ENCODE peak calls at places on chromosome 4, in six cellular contexts. One of them, this sample, is unnamed.

GRCh38 chr4:8709729-8710360 is 117.3 kb downstream of the CPZ start:
- DNase-seq in upper lobe of right lung: peak
- DNase-seq in activated B cell treated with CpG ODN at 0.5 μM for 24 hours: no peak
- DNase-seq in colonic mucosa: no peak
- DNase-seq in suprapubic skin: peak
- DNase-seq in uterus: peak
- DNase-seq in this sample: no peak

GRCh38 chr4:26342328-26343040 is 21.7 kb downstream of the RBPJ start:
- DNase-seq in upper lobe of right lung: no peak
- DNase-seq in activated B cell treated with CpG ODN at 0.5 μM for 24 hours: no peak
- DNase-seq in colonic mucosa: no peak
- DNase-seq in suprapubic skin: no peak
- DNase-seq in uterus: no peak
- DNase-seq in this sample: peak

GRCh38 chr4:85762204-85762884 is 287.4 kb downstream of the ARHGAP24 start:
- DNase-seq in upper lobe of right lung: no peak
- DNase-seq in activated B cell treated with CpG ODN at 0.5 μM for 24 hours: no peak
- DNase-seq in colonic mucosa: no peak
- DNase-seq in suprapubic skin: no peak
- DNase-seq in uterus: no peak
- DNase-seq in this sample: no peak

GRCh38 chr4:25843340-25844097 is 19.3 kb downstream of the SEL1L3 start:
- DNase-seq in upper lobe of right lung: peak
- DNase-seq in activated B cell treated with CpG ODN at 0.5 μM for 24 hours: no peak
- DNase-seq in colonic mucosa: peak
- DNase-seq in suprapubic skin: no peak
- DNase-seq in uterus: no peak
- DNase-seq in this sample: peak

GRCh38 chr4:26466871-26467270 is 23.4 kb downstream of the CCKAR start:
- DNase-seq in upper lobe of right lung: no peak
- DNase-seq in activated B cell treated with CpG ODN at 0.5 μM for 24 hours: no peak
- DNase-seq in colonic mucosa: no peak
- DNase-seq in suprapubic skin: no peak
- DNase-seq in uterus: no peak
- DNase-seq in this sample: no peak

GRCh38 chr4:187908079-187908501 is 87.5 kb upstream of the ZFP42 start:
- DNase-seq in upper lobe of right lung: no peak
- DNase-seq in activated B cell treated with CpG ODN at 0.5 μM for 24 hours: no peak
- DNase-seq in colonic mucosa: no peak
- DNase-seq in suprapubic skin: no peak
- DNase-seq in uterus: no peak
- DNase-seq in this sample: no peak

GRCh38 chr4:153684182-153685073 is at the start of gene TLR2:
- DNase-seq in upper lobe of right lung: peak
- DNase-seq in activated B cell treated with CpG ODN at 0.5 μM for 24 hours: peak
- DNase-seq in colonic mucosa: peak
- DNase-seq in suprapubic skin: peak
- DNase-seq in uterus: peak
- DNase-seq in this sample: peak

GRCh38 chr4:36244257-36245084 is at the start of gene ARAP2:
- DNase-seq in upper lobe of right lung: peak
- DNase-seq in activated B cell treated with CpG ODN at 0.5 μM for 24 hours: peak
- DNase-seq in colonic mucosa: peak
- DNase-seq in suprapubic skin: peak
- DNase-seq in uterus: peak
- DNase-seq in this sample: peak

GRCh38 chr4:128591482-128591881 is 218.0 kb upstream of the JADE1 start:
- DNase-seq in upper lobe of right lung: no peak
- DNase-seq in activated B cell treated with CpG ODN at 0.5 μM for 24 hours: no peak
- DNase-seq in colonic mucosa: no peak
- DNase-seq in suprapubic skin: no peak
- DNase-seq in uterus: no peak
- DNase-seq in this sample: no peak

GRCh38 chr4:169615467-169616106 is 3.2 kb upstream of the NEK1 start:
- DNase-seq in upper lobe of right lung: no peak
- DNase-seq in activated B cell treated with CpG ODN at 0.5 μM for 24 hours: no peak
- DNase-seq in colonic mucosa: no peak
- DNase-seq in suprapubic skin: no peak
- DNase-seq in uterus: no peak
- DNase-seq in this sample: no peak

GRCh38 chr4:6217716-6218381 is 17.5 kb upstream of the JAKMIP1 start:
- DNase-seq in upper lobe of right lung: no peak
- DNase-seq in activated B cell treated with CpG ODN at 0.5 μM for 24 hours: no peak
- DNase-seq in colonic mucosa: no peak
- DNase-seq in suprapubic skin: no peak
- DNase-seq in uterus: no peak
- DNase-seq in this sample: no peak

GRCh38 chr4:145541266-145541770 is 59.7 kb downstream of the SMAD1 start:
- DNase-seq in upper lobe of right lung: no peak
- DNase-seq in activated B cell treated with CpG ODN at 0.5 μM for 24 hours: no peak
- DNase-seq in colonic mucosa: no peak
- DNase-seq in suprapubic skin: no peak
- DNase-seq in uterus: no peak
- DNase-seq in this sample: no peak

GRCh38 chr4:122364700-122365404 is 14.0 kb upstream of the ADAD1 start:
- DNase-seq in upper lobe of right lung: no peak
- DNase-seq in activated B cell treated with CpG ODN at 0.5 μM for 24 hours: no peak
- DNase-seq in colonic mucosa: peak
- DNase-seq in suprapubic skin: no peak
- DNase-seq in uterus: no peak
- DNase-seq in this sample: no peak

GRCh38 chr4:142959156-142959555 is 113.1 kb upstream of the INPP4B start:
- DNase-seq in upper lobe of right lung: no peak
- DNase-seq in activated B cell treated with CpG ODN at 0.5 μM for 24 hours: no peak
- DNase-seq in colonic mucosa: no peak
- DNase-seq in suprapubic skin: no peak
- DNase-seq in uterus: no peak
- DNase-seq in this sample: no peak

GRCh38 chr4:13541720-13542576 is 2.4 kb downstream of the NKX3-2 start:
- DNase-seq in upper lobe of right lung: no peak
- DNase-seq in activated B cell treated with CpG ODN at 0.5 μM for 24 hours: peak
- DNase-seq in colonic mucosa: peak
- DNase-seq in suprapubic skin: no peak
- DNase-seq in uterus: no peak
- DNase-seq in this sample: no peak

GRCh38 chr4:89661490-89661889 is 175.5 kb downstream of the SNCA start:
- DNase-seq in upper lobe of right lung: no peak
- DNase-seq in activated B cell treated with CpG ODN at 0.5 μM for 24 hours: no peak
- DNase-seq in colonic mucosa: no peak
- DNase-seq in suprapubic skin: no peak
- DNase-seq in uterus: no peak
- DNase-seq in this sample: no peak

GRCh38 chr4:122309988-122310626 is 68.7 kb upstream of the ADAD1 start:
- DNase-seq in upper lobe of right lung: no peak
- DNase-seq in activated B cell treated with CpG ODN at 0.5 μM for 24 hours: no peak
- DNase-seq in colonic mucosa: no peak
- DNase-seq in suprapubic skin: no peak
- DNase-seq in uterus: no peak
- DNase-seq in this sample: no peak

GRCh38 chr4:3192827-3193226 is 56.1 kb upstream of the MSANTD1 start:
- DNase-seq in upper lobe of right lung: no peak
- DNase-seq in activated B cell treated with CpG ODN at 0.5 μM for 24 hours: no peak
- DNase-seq in colonic mucosa: no peak
- DNase-seq in suprapubic skin: no peak
- DNase-seq in uterus: no peak
- DNase-seq in this sample: no peak

GRCh38 chr4:115249808-115250207 is 136.4 kb upstream of the NDST4 start:
- DNase-seq in upper lobe of right lung: no peak
- DNase-seq in activated B cell treated with CpG ODN at 0.5 μM for 24 hours: no peak
- DNase-seq in colonic mucosa: no peak
- DNase-seq in suprapubic skin: no peak
- DNase-seq in uterus: no peak
- DNase-seq in this sample: no peak

GRCh38 chr4:38765391-38765790 is 17.4 kb downstream of the TLR10 start:
- DNase-seq in upper lobe of right lung: no peak
- DNase-seq in activated B cell treated with CpG ODN at 0.5 μM for 24 hours: no peak
- DNase-seq in colonic mucosa: no peak
- DNase-seq in suprapubic skin: no peak
- DNase-seq in uterus: no peak
- DNase-seq in this sample: no peak

GRCh38 chr4:55907469-55907868 is 41.3 kb upstream of the CEP135 start:
- DNase-seq in upper lobe of right lung: no peak
- DNase-seq in activated B cell treated with CpG ODN at 0.5 μM for 24 hours: no peak
- DNase-seq in colonic mucosa: no peak
- DNase-seq in suprapubic skin: no peak
- DNase-seq in uterus: no peak
- DNase-seq in this sample: no peak

GRCh38 chr4:38468491-38468890 is 195.5 kb upstream of the KLF3 start:
- DNase-seq in upper lobe of right lung: no peak
- DNase-seq in activated B cell treated with CpG ODN at 0.5 μM for 24 hours: no peak
- DNase-seq in colonic mucosa: no peak
- DNase-seq in suprapubic skin: no peak
- DNase-seq in uterus: no peak
- DNase-seq in this sample: no peak

GRCh38 chr4:70538869-70539268 is 20.5 kb downstream of the AMTN start:
- DNase-seq in upper lobe of right lung: no peak
- DNase-seq in activated B cell treated with CpG ODN at 0.5 μM for 24 hours: no peak
- DNase-seq in colonic mucosa: no peak
- DNase-seq in suprapubic skin: no peak
- DNase-seq in uterus: no peak
- DNase-seq in this sample: no peak

GRCh38 chr4:70544279-70544870 is 26.0 kb downstream of the AMTN start:
- DNase-seq in upper lobe of right lung: no peak
- DNase-seq in activated B cell treated with CpG ODN at 0.5 μM for 24 hours: no peak
- DNase-seq in colonic mucosa: no peak
- DNase-seq in suprapubic skin: no peak
- DNase-seq in uterus: no peak
- DNase-seq in this sample: peak
- TF ChIP-seq CTCF in upper lobe of right lung: peak
- TF ChIP-seq CTCF in activated B cell treated with CpG ODN at 0.5 μM for 24 hours: no peak
- TF ChIP-seq CTCF in colonic mucosa: no peak
- TF ChIP-seq CTCF in suprapubic skin: no peak
- TF ChIP-seq CTCF in uterus: no peak
- TF ChIP-seq CTCF in this sample: peak

GRCh38 chr4:47505666-47506065 is 20.6 kb downstream of the ATP10D start:
- DNase-seq in upper lobe of right lung: no peak
- DNase-seq in activated B cell treated with CpG ODN at 0.5 μM for 24 hours: no peak
- DNase-seq in colonic mucosa: no peak
- DNase-seq in suprapubic skin: no peak
- DNase-seq in uterus: no peak
- DNase-seq in this sample: no peak

GRCh38 chr4:47510036-47510435 is 25.0 kb downstream of the ATP10D start:
- DNase-seq in upper lobe of right lung: no peak
- DNase-seq in activated B cell treated with CpG ODN at 0.5 μM for 24 hours: no peak
- DNase-seq in colonic mucosa: no peak
- DNase-seq in suprapubic skin: no peak
- DNase-seq in uterus: no peak
- DNase-seq in this sample: no peak

GRCh38 chr4:47513493-47513892 is 28.4 kb downstream of the ATP10D start:
- DNase-seq in upper lobe of right lung: no peak
- DNase-seq in activated B cell treated with CpG ODN at 0.5 μM for 24 hours: no peak
- DNase-seq in colonic mucosa: no peak
- DNase-seq in suprapubic skin: no peak
- DNase-seq in uterus: no peak
- DNase-seq in this sample: no peak

DNA sequence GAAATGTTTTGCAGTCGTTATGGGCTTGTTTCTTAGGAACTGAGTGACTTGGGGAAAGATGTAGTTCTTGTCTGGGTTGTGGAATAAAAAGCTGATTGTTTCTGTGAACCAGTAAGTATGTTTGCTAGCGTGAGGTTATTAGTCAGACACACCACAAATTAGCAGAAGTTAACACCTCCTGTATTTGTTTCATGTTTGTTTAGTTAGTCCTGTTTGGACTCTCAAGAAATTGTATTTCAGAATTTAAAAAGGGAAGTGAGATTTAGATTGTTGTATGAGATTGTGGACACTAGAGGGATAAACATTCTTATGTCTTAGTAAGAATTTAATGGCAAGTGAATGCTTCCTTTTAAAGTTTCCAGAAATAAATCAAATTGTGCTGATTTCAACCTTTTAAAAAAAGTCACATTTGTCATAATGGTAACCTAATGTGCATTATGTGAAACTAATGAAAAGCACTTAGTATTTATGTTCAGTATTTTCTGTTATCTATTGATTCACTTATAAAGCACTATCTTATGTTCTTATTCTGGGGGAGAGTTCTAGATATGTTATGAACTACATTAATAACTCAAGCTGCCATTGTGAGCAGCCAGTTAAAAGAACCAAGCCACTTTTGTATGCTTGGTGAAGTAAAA is 25.6 kb downstream of the ATP10D start:
- DNase-seq in upper lobe of right lung: no peak
- DNase-seq in activated B cell treated with CpG ODN at 0.5 μM for 24 hours: no peak
- DNase-seq in colonic mucosa: no peak
- DNase-seq in suprapubic skin: no peak
- DNase-seq in uterus: no peak
- DNase-seq in this sample: no peak
- TF ChIP-seq CTCF in upper lobe of right lung: peak
- TF ChIP-seq CTCF in activated B cell treated with CpG ODN at 0.5 μM for 24 hours: no peak
- TF ChIP-seq CTCF in colonic mucosa: no peak
- TF ChIP-seq CTCF in suprapubic skin: no peak
- TF ChIP-seq CTCF in uterus: peak
- TF ChIP-seq CTCF in this sample: no peak

GRCh38 chr4:189765271-189765670 is 175.4 kb upstream of the FRG1 start:
- DNase-seq in upper lobe of right lung: no peak
- DNase-seq in activated B cell treated with CpG ODN at 0.5 μM for 24 hours: no peak
- DNase-seq in colonic mucosa: no peak
- DNase-seq in suprapubic skin: no peak
- DNase-seq in uterus: no peak
- DNase-seq in this sample: no peak
- TF ChIP-seq CTCF in upper lobe of right lung: no peak
- TF ChIP-seq CTCF in activated B cell treated with CpG ODN at 0.5 μM for 24 hours: no peak
- TF ChIP-seq CTCF in colonic mucosa: no peak
- TF ChIP-seq CTCF in suprapubic skin: no peak
- TF ChIP-seq CTCF in uterus: no peak
- TF ChIP-seq CTCF in this sample: no peak

GRCh38 chr4:1596393-1596792 is 87.7 kb downstream of the FAM53A start:
- DNase-seq in upper lobe of right lung: peak
- DNase-seq in activated B cell treated with CpG ODN at 0.5 μM for 24 hours: no peak
- DNase-seq in colonic mucosa: no peak
- DNase-seq in suprapubic skin: peak
- DNase-seq in uterus: no peak
- DNase-seq in this sample: no peak
- TF ChIP-seq CTCF in upper lobe of right lung: no peak
- TF ChIP-seq CTCF in activated B cell treated with CpG ODN at 0.5 μM for 24 hours: no peak
- TF ChIP-seq CTCF in colonic mucosa: no peak
- TF ChIP-seq CTCF in suprapubic skin: no peak
- TF ChIP-seq CTCF in uterus: no peak
- TF ChIP-seq CTCF in this sample: no peak

GRCh38 chr4:18075823-18076433 is 54.4 kb upstream of the LCORL start:
- DNase-seq in upper lobe of right lung: no peak
- DNase-seq in activated B cell treated with CpG ODN at 0.5 μM for 24 hours: no peak
- DNase-seq in colonic mucosa: peak
- DNase-seq in suprapubic skin: no peak
- DNase-seq in uterus: no peak
- DNase-seq in this sample: no peak
- TF ChIP-seq CTCF in upper lobe of right lung: peak
- TF ChIP-seq CTCF in activated B cell treated with CpG ODN at 0.5 μM for 24 hours: no peak
- TF ChIP-seq CTCF in colonic mucosa: peak
- TF ChIP-seq CTCF in suprapubic skin: no peak
- TF ChIP-seq CTCF in uterus: peak
- TF ChIP-seq CTCF in this sample: no peak

This sample was measured in Calu3.